ENCODE peak calls at places on chromosomes 12 and 14, in four cellular contexts. G is mesendoderm, X is thoracic aorta, D is neuronal stem cell. A is an unnamed sample.

GRCh38 chr12:3107071-3107583 is 29.9 kb downstream of the TSPAN9 start:
- DNase-seq in G (peak; percentile 73), X (no peak), D (no peak), A (no peak)

GRCh38 chr12:43580601-43581000 is 28.6 kb upstream of the ADAMTS20 start:
- DNase-seq in G (no peak), X (no peak), D (no peak), A (no peak)

GRCh38 chr14:99077076-99077843 is 194.7 kb downstream of the BCL11B start:
- DNase-seq in G (no peak), X (no peak), D (no peak), A (no peak)

GRCh38 chr14:71647086-71647784 is 285.0 kb upstream of the RGS6 start:
- DNase-seq in G (peak; percentile 94), X (no peak), D (no peak), A (peak; percentile 75)

GRCh38 chr14:23559010-23559920 is 3.2 kb downstream of the THTPA start:
- DNase-seq in G (no peak), X (no peak), D (peak; percentile 68), A (no peak)

GRCh38 chr14:70827366-70828151 is 18.2 kb upstream of the MAP3K9 start:
- DNase-seq in G (no peak), X (no peak), D (no peak), A (no peak)

GRCh38 chr12:132018193-132018916 is 68.6 kb downstream of the EP400 start:
- DNase-seq in G (peak; percentile 48), X (no peak), D (no peak), A (no peak)

GRCh38 chr12:60501124-60501729 is 905.4 kb downstream of the SLC16A7 start:
- DNase-seq in G (peak; percentile 56), X (no peak), D (no peak), A (no peak)

GRCh38 chr12:68791897-68792481 is 16.0 kb upstream of the MDM2 start:
- DNase-seq in G (no peak), X (no peak), D (no peak), A (no peak)

GRCh38 chr14:37869633-37870032 is 274.2 kb downstream of the TTC6 start:
- DNase-seq in G (no peak), X (no peak), D (no peak), A (no peak)

GRCh38 chr12:104106965-104107364 is 31.0 kb downstream of the NFYB start:
- DNase-seq in G (no peak), X (no peak), D (no peak), A (no peak)

GRCh38 chr12:93243689-93244513 is 133.8 kb upstream of the NUDT4 start:
- DNase-seq in G (no peak), X (no peak), D (no peak), A (no peak)

GRCh38 chr14:68282479-68283377 is 463.1 kb downstream of the RAD51B start:
- DNase-seq in G (no peak), X (no peak), D (no peak), A (no peak)

GRCh38 chr14:91143862-91144261 is 30.0 kb downstream of the DGLUCY start:
- DNase-seq in G (no peak), X (peak; percentile 83), D (no peak), A (no peak)

GRCh38 chr14:66624319-66624937 is 116.5 kb downstream of the GPHN start:
- DNase-seq in G (peak; percentile 67), X (no peak), D (peak; percentile 40), A (no peak)

GRCh38 chr12:76551482-76551888 is 8.1 kb downstream of the OSBPL8 start:
- DNase-seq in G (no peak), X (no peak), D (no peak), A (no peak)

GRCh38 chr14:41609704-41610183 is 3.1 kb downstream of the LRFN5 start:
- DNase-seq in G (peak; percentile 94), X (no peak), D (peak; percentile 62), A (no peak)

GRCh38 chr14:100285021-100285912 is 21.0 kb downstream of the SLC25A29 start:
- DNase-seq in G (peak; percentile 93), X (no peak), D (peak; percentile 66), A (no peak)

GRCh38 chr14:24971255-24971654 is 78.7 kb downstream of the STXBP6 start:
- DNase-seq in G (no peak), X (no peak), D (no peak), A (no peak)

GRCh38 chr12:124236651-124237050 is 58.2 kb upstream of the RFLNA start:
- DNase-seq in G (no peak), X (no peak), D (no peak), A (no peak)

GRCh38 chr12:91172051-91172450 is 10.6 kb downstream of the DCN start:
- DNase-seq in G (no peak), X (no peak), D (no peak), A (no peak)

GRCh38 chr14:92653162-92653651 is 95.2 kb downstream of the LGMN start:
- DNase-seq in G (no peak), X (no peak), D (no peak), A (no peak)

GRCh38 chr12:30630378-30631285 is 65.0 kb downstream of the IPO8 start:
- DNase-seq in G (no peak), X (no peak), D (no peak), A (no peak)

GRCh38 chr14:102927878-102928411 is 5.5 kb downstream of the AMN start:
- DNase-seq in G (peak; percentile 61), X (no peak), D (no peak), A (no peak)

GRCh38 chr12:131785763-131786330 is 42.3 kb upstream of the MMP17 start:
- DNase-seq in G (peak; percentile 40), X (no peak), D (no peak), A (no peak)

GRCh38 chr14:91904956-91905645 is 37.8 kb upstream of the TC2N start:
- DNase-seq in G (no peak), X (no peak), D (no peak), A (no peak)

GRCh38 chr12:113888435-113888834 is 77.7 kb downstream of the RBM19 start:
- DNase-seq in G (no peak), X (no peak), D (no peak), A (no peak)

GRCh38 chr12:28887591-28887990 is 261.5 kb upstream of the FAR2 start:
- DNase-seq in G (no peak), X (no peak), D (no peak), A (no peak)

GRCh38 chr12:6915789-6916285 is 1.5 kb downstream of the ENO2 start:
- DNase-seq in G (no peak), X (no peak), D (no peak), A (no peak)

GRCh38 chr12:95130096-95130495 is 56.7 kb upstream of the NR2C1 start:
- DNase-seq in G (peak; percentile 98), X (no peak), D (no peak), A (no peak)
- H3K27ac ChIP-seq in G (peak overlapping the region; percentile 93), X (no peak overlapping the region), D (no peak overlapping the region), A (no peak overlapping the region)

DNA sequence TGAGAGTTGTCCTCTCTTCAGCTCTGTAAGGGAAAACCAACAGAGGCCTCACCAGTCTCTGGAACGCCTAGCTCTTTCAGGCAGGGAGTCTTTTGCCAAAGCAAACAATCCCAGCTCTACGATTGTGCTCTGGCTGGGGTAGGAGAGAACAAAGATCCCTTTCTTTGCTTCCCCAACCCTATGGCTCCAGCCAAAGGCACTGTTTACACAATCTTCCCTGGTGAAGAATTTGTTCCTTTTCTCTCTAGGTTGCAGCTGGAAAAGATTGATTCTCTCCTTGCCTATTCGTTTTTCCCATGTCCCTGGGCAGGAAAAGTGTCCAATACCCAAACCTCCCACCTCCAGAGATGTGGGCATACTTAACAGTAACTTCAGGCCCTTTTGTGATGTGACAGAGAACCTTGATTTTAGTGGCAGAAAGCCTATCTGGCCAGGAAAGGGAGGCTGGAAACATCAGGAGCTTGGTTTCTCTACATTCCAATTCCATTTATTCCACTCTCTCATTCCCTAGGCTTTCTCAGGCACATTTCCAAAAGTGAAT is 16.8 kb downstream of the ATP5MC2 start:
- DNase-seq in G (peak; percentile 22), X (no peak), D (peak; percentile 71), A (no peak)
- H3K27ac ChIP-seq in G (peak overlapping the region; percentile 77), X (peak overlapping the region; percentile 90), D (peak overlapping the region; percentile 96), A (no peak overlapping the region)

GRCh38 chr12:108747563-108747962 is 16.2 kb upstream of the CORO1C start:
- DNase-seq in G (no peak), X (no peak), D (no peak), A (no peak)
- H3K27ac ChIP-seq in G (no peak overlapping the region), X (no peak overlapping the region), D (no peak overlapping the region), A (no peak overlapping the region)

DNA sequence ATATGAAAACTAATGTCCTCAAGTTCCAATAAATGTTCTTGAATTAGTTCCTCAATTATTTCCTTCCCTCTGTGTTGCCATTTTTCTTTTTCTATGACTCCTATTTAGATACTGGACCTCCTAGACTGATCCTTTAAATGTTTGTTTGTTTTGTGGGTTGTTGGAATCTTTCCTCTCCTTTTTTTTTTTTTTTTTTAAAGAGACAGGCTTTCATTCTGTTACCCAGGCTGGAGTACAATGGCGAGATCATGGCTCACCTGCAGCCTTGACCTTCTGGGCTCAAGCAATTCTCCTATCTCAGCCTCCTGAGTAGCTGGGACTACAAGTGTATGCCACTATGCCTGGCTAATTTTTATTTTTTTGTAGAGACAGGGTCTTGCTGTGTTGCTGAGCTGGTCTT is 9.6 kb downstream of the PRKAG1 start:
- DNase-seq in G (no peak), X (no peak), D (no peak), A (no peak)
- H3K27ac ChIP-seq in G (no peak overlapping the region), X (no peak overlapping the region), D (no peak overlapping the region), A (no peak overlapping the region)

GRCh38 chr12:65845751-65846537 is 21.7 kb downstream of the HMGA2 start:
- DNase-seq in G (peak; percentile 95), X (no peak), D (peak; percentile 59), A (no peak)
- H3K27ac ChIP-seq in G (no peak overlapping the region), X (no peak overlapping the region), D (peak overlapping the region; percentile 13), A (no peak overlapping the region)